ENCODE peak calls at places on chromosomes 4 and X, in four cellular contexts. One of them, this sample, is unnamed.

GRCh38 chrX:10415704-10416001 is 204.7 kb downstream of the MID1 start:
- DNase-seq in HepG2: no peak
- DNase-seq in K562: no peak
- DNase-seq in GM12878: no peak
- DNase-seq in this sample: no peak

GRCh38 chr4:36224969-36225903 is 19.1 kb downstream of the ARAP2 start:
- DNase-seq in HepG2: peak
- DNase-seq in K562: no peak
- DNase-seq in GM12878: no peak
- DNase-seq in this sample: no peak

GRCh38 chrX:131675596-131676194 is 131.8 kb downstream of the OR13H1 start:
- DNase-seq in K562: peak
- DNase-seq in GM12878: no peak
- DNase-seq in HepG2: peak
- DNase-seq in this sample: peak

GRCh38 chr4:8916251-8916913 is 44.7 kb upstream of the HMX1 start:
- DNase-seq in GM12878: no peak
- DNase-seq in HepG2: no peak
- DNase-seq in K562: no peak
- DNase-seq in this sample: no peak

GRCh38 chr4:38967260-38968095 is 64.7 kb downstream of the TMEM156 start:
- DNase-seq in HepG2: peak
- DNase-seq in K562: no peak
- DNase-seq in GM12878: no peak
- DNase-seq in this sample: no peak

GRCh38 chr4:69589884-69590283 is 49.6 kb downstream of the UGT2A2 start:
- DNase-seq in K562: no peak
- DNase-seq in HepG2: no peak
- DNase-seq in GM12878: no peak
- DNase-seq in this sample: no peak

GRCh38 chrX:135327299-135327698 is 18.0 kb downstream of the ETDC start:
- DNase-seq in K562: no peak
- DNase-seq in GM12878: no peak
- DNase-seq in HepG2: no peak
- DNase-seq in this sample: no peak

GRCh38 chr4:77036206-77036605 is 39.6 kb downstream of the CCNI start:
- DNase-seq in K562: no peak
- DNase-seq in GM12878: no peak
- DNase-seq in HepG2: no peak
- DNase-seq in this sample: no peak

GRCh38 chrX:104195489-104196084 is 29.3 kb downstream of the FAM199X start:
- DNase-seq in HepG2: peak
- DNase-seq in K562: peak
- DNase-seq in GM12878: no peak
- DNase-seq in this sample: peak

GRCh38 chr4:40194602-40195161 is 2.1 kb upstream of the RHOH start:
- DNase-seq in K562: no peak
- DNase-seq in GM12878: no peak
- DNase-seq in HepG2: peak
- DNase-seq in this sample: no peak

GRCh38 chr4:81504685-81505598 is 33.2 kb upstream of the RASGEF1B start:
- DNase-seq in K562: no peak
- DNase-seq in HepG2: no peak
- DNase-seq in GM12878: no peak
- DNase-seq in this sample: no peak
- TF ChIP-seq TARDBP in K562: no peak
- TF ChIP-seq TARDBP in HepG2: no peak
- TF ChIP-seq TARDBP in GM12878: no peak
- TF ChIP-seq TARDBP in this sample: no peak

GRCh38 chr4:56302775-56303174 is 84.5 kb downstream of the AASDH start:
- DNase-seq in HepG2: no peak
- DNase-seq in K562: no peak
- DNase-seq in GM12878: no peak
- DNase-seq in this sample: no peak
- TF ChIP-seq FOXM1 in HepG2: no peak
- TF ChIP-seq FOXM1 in K562: no peak
- TF ChIP-seq FOXM1 in GM12878: no peak
- TF ChIP-seq FOXM1 in this sample: no peak

GRCh38 chrX:153771261-153771681 is 7.2 kb downstream of the PLXNB3 start:
- DNase-seq in K562: no peak
- DNase-seq in GM12878: no peak
- DNase-seq in HepG2: no peak
- DNase-seq in this sample: no peak

GRCh38 chrX:153769865-153770605 is 6.0 kb downstream of the PLXNB3 start:
- DNase-seq in HepG2: no peak
- DNase-seq in K562: no peak
- DNase-seq in GM12878: no peak
- DNase-seq in this sample: no peak

GRCh38 chrX:153769158-153769864 is 5.3 kb downstream of the PLXNB3 start:
- DNase-seq in GM12878: no peak
- DNase-seq in K562: no peak
- DNase-seq in HepG2: no peak
- DNase-seq in this sample: no peak

GRCh38 chrX:153771686-153772607 is 7.9 kb downstream of the PLXNB3 start:
- DNase-seq in K562: no peak
- DNase-seq in HepG2: no peak
- DNase-seq in GM12878: no peak
- DNase-seq in this sample: no peak

GRCh38 chrX:153770606-153771175 is 6.6 kb downstream of the PLXNB3 start:
- DNase-seq in GM12878: no peak
- DNase-seq in K562: no peak
- DNase-seq in HepG2: no peak
- DNase-seq in this sample: no peak
- TF ChIP-seq FOXK2 in GM12878: no peak
- TF ChIP-seq FOXK2 in K562: no peak
- TF ChIP-seq FOXK2 in HepG2: no peak
- TF ChIP-seq FOXK2 in this sample: no peak

GRCh38 chr4:142036795-142037583 is 400.6 kb downstream of the IL15 start:
- DNase-seq in HepG2: no peak
- DNase-seq in K562: no peak
- DNase-seq in GM12878: no peak
- DNase-seq in this sample: no peak
- TF ChIP-seq TARDBP in HepG2: no peak
- TF ChIP-seq TARDBP in K562: no peak
- TF ChIP-seq TARDBP in GM12878: no peak
- TF ChIP-seq TARDBP in this sample: no peak

GRCh38 chr4:105859233-105859632 is 36.0 kb upstream of the NPNT start:
- DNase-seq in HepG2: peak
- DNase-seq in GM12878: peak
- DNase-seq in K562: no peak
- DNase-seq in this sample: no peak
- TF ChIP-seq FOXM1 in HepG2: no peak
- TF ChIP-seq FOXM1 in GM12878: peak
- TF ChIP-seq FOXM1 in K562: no peak
- TF ChIP-seq FOXM1 in this sample: no peak

GRCh38 chrX:2690856-2691542 is at the start of gene CD99:
- DNase-seq in K562: peak
- DNase-seq in GM12878: peak
- DNase-seq in HepG2: peak
- DNase-seq in this sample: peak

GRCh38 chrX:2692221-2693122 is 1.4 kb downstream of the CD99 start:
- DNase-seq in HepG2: no peak
- DNase-seq in GM12878: no peak
- DNase-seq in K562: peak
- DNase-seq in this sample: no peak

GRCh38 chrX:2693123-2693438 is 2.0 kb downstream of the CD99 start:
- DNase-seq in K562: no peak
- DNase-seq in HepG2: no peak
- DNase-seq in GM12878: no peak
- DNase-seq in this sample: no peak

GRCh38 chrX:2689773-2690666 is 1.1 kb upstream of the CD99 start:
- DNase-seq in K562: no peak
- DNase-seq in GM12878: no peak
- DNase-seq in HepG2: peak
- DNase-seq in this sample: no peak

DNA sequence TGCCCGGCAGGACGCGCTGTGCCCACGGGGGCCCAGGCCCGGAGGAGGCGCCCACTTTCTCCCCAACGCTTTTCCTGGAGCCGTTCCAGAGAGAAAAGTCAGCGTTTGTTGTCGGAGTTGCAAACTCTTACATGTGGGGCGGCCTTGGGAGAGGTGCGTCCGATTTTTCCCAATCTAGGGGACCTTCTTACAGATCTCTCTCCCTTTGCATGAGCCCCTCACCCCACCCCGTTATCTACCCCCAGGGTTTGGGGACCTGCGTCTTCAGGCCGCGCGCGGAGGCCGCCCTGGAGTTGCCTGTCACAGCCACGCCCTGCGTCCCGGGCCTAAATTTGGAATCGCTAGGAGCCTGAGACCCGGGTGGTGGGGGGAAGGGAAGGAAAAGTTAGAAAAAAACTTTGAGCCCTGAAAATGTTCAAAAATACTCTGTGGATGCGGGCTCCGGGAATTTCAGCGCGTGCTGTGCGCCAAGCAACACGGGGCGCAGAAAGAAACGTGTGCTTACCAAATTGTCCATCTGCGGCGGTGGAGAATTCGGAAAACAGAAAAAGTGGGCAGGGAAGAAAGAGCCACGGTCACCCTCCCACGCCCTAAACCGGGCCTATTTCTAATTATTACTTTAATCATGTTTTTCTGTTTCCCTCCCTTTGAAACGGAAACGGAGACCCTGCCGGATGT is 587 bp downstream of the CD99 start:
- DNase-seq in HepG2: no peak
- DNase-seq in GM12878: no peak
- DNase-seq in K562: peak
- DNase-seq in this sample: no peak
- TF ChIP-seq FOXK2 in HepG2: no peak
- TF ChIP-seq FOXK2 in GM12878: no peak
- TF ChIP-seq FOXK2 in K562: no peak
- TF ChIP-seq FOXK2 in this sample: no peak